ENCODE peak calls at places on chromosomes 5 and 9, in ten cellular contexts. H is epithelial cell of esophagus; Y is iris pigment epithelial cell; E is SHP77; C is activated T-cell treated with anti-CD3 and anti-CD28 coated beads for 4 hours; R is AG20443; F is stimulated activated CD4-positive, alpha-beta T cell treated with anti-CD3 and anti-CD28 coated beads, Interleukin-15, amount 100 ng/mL, for 1 hour; S is GM04503; L is glutamatergic neuron; Z is activated CD4-positive, alpha-beta T cell treated with anti-CD3 and anti-CD28 coated beads for 4 hours. J is an unnamed sample.

GRCh38 chr9:112572416-112572815 is 85.8 kb downstream of the KIAA1958 start:
- DNase-seq in H (no peak), Y (no peak), E (no peak), C (no peak), R (no peak), F (no peak), S (no peak), L (no peak), Z (no peak), J (no peak)

GRCh38 chr9:22863736-22864135 is 417.1 kb downstream of the DMRTA1 start:
- DNase-seq in H (no peak), Y (no peak), E (no peak), C (no peak), R (no peak), F (no peak), S (no peak), L (no peak), Z (no peak), J (no peak)

GRCh38 chr9:115770521-115770920 is 383.1 kb upstream of the PAPPA start:
- DNase-seq in H (no peak), Y (no peak), E (no peak), C (no peak), R (no peak), F (no peak), S (no peak), L (no peak), Z (no peak), J (no peak)

GRCh38 chr9:124939944-124940343 is 939 bp downstream of the GOLGA1 start:
- DNase-seq in H (no peak), Y (no peak), E (no peak), C (no peak), R (no peak), F (no peak), S (no peak), L (no peak), Z (no peak), J (no peak)

GRCh38 chr9:136409557-136410455 is 608 bp downstream of the ENTR1 start:
- DNase-seq in H (peak), Y (peak), E (no peak), C (peak), R (peak), F (no peak), S (no peak), L (no peak), Z (peak), J (peak)

GRCh38 chr9:117917873-117918272 is 213.7 kb downstream of the TLR4 start:
- DNase-seq in H (peak), Y (no peak), E (no peak), C (no peak), R (no peak), F (no peak), S (no peak), L (peak), Z (no peak), J (no peak)

GRCh38 chr5:32916648-32917047 is 205.5 kb downstream of the NPR3 start:
- DNase-seq in H (peak), Y (peak), E (peak), C (no peak), R (peak), F (no peak), S (no peak), L (no peak), Z (no peak), J (peak)

GRCh38 chr5:144189800-144190429 is 19.2 kb downstream of the KCTD16 start:
- DNase-seq in H (peak), Y (peak), E (no peak), C (peak), R (no peak), F (peak), S (no peak), L (no peak), Z (peak), J (peak)